ENCODE peak calls at places on chromosomes 11 and 22, in ten cellular contexts. W, Q, D, B, G, R, X, U, O and M are unnamed samples.

GRCh38 chr11:76615950-76616349 is 54.6 kb downstream of the LRRC32 start:
- DNase-seq in D (peak; percentile 44), O (no peak), R (no peak), Q (peak; percentile 50), W (peak; percentile 89), B (no peak), U (no peak), X (peak; percentile 58), G (no peak), M (no peak)

GRCh38 chr22:27405672-27406388 is 395.7 kb downstream of the MN1 start:
- DNase-seq in U (peak; percentile 56), R (peak; percentile 77), G (peak; percentile 48), W (peak; percentile 65), X (peak; percentile 66), B (peak; percentile 4), Q (no peak), D (peak; percentile 28), O (peak; percentile 33), M (peak; percentile 45)

GRCh38 chr11:18650859-18651557 is 16.9 kb upstream of the SPTY2D1 start:
- DNase-seq in O (no peak), Q (peak; percentile 8), W (peak; percentile 56), G (peak; percentile 80), U (peak; percentile 29), X (no peak), D (no peak), R (peak; percentile 66), B (peak; percentile 40), M (peak; percentile 85)

GRCh38 chr11:73257342-73258103 is 14.6 kb upstream of the P2RY6 start:
- DNase-seq in Q (no peak), W (peak; percentile 91), D (peak; percentile 79), U (no peak), B (peak; percentile 95), O (peak; percentile 45), R (no peak), G (peak; percentile 77), X (peak; percentile 47), M (no peak)

GRCh38 chr11:2777396-2777795 is 77.6 kb upstream of the KCNQ1OT1 start:
- DNase-seq in D (no peak), U (no peak), R (peak; percentile 8), G (no peak), B (no peak), Q (no peak), W (peak; percentile 48), X (peak; percentile 29), O (peak; percentile 29), M (no peak)

GRCh38 chr11:108368134-108368533 is 99.2 kb downstream of the C11orf65 start:
- DNase-seq in Q (no peak), W (no peak), U (no peak), R (no peak), X (no peak), B (no peak), G (no peak), D (no peak), O (no peak), M (no peak)

GRCh38 chr11:2844116-2844515 is 41.5 kb downstream of the CDKN1C start:
- DNase-seq in U (no peak), W (no peak), O (peak; percentile 91), G (no peak), Q (no peak), D (no peak), X (no peak), B (no peak), R (no peak), M (no peak)

GRCh38 chr11:74154621-74155281 is 16.1 kb downstream of the C2CD3 start:
- DNase-seq in U (no peak), R (no peak), G (peak; percentile 42), D (peak; percentile 37), X (no peak), O (peak; percentile 58), Q (no peak), B (peak; percentile 13), W (no peak), M (no peak)

GRCh38 chr22:49575703-49576081 is 252.0 kb downstream of the BRD1 start:
- DNase-seq in G (no peak), Q (no peak), O (no peak), R (no peak), D (no peak), X (no peak), U (no peak), W (no peak), B (no peak), M (no peak)

GRCh38 chr22:19876941-19877625 is 22.4 kb upstream of the GNB1L start:
- DNase-seq in W (peak; percentile 43), G (no peak), Q (no peak), R (peak; percentile 9), B (no peak), U (no peak), D (no peak), X (no peak), O (no peak), M (no peak)

GRCh38 chr11:64697663-64698375 is 25.2 kb downstream of the NRXN2 start:
- DNase-seq in D (no peak), W (no peak), G (no peak), O (no peak), Q (no peak), U (no peak), B (no peak), X (no peak), R (no peak), M (no peak)

GRCh38 chr11:13168281-13168680 is 109.3 kb upstream of the BMAL1 start:
- DNase-seq in D (peak; percentile 69), X (no peak), U (no peak), W (no peak), Q (no peak), O (peak; percentile 76), R (no peak), G (no peak), B (no peak), M (no peak)

GRCh38 chr11:108966206-108966605 is 301.3 kb downstream of the DDX10 start:
- DNase-seq in O (no peak), R (no peak), W (no peak), U (no peak), B (no peak), Q (no peak), X (no peak), D (no peak), G (no peak), M (no peak)

GRCh38 chr22:38966379-38966700 is 8.9 kb downstream of the APOBEC3A start:
- DNase-seq in U (no peak), R (no peak), Q (no peak), X (no peak), O (no peak), D (no peak), B (no peak), G (no peak), W (no peak), M (no peak)

GRCh38 chr22:19879248-19879575 is 24.5 kb upstream of the GNB1L start:
- DNase-seq in U (no peak), X (no peak), R (peak; percentile 10), D (no peak), W (peak; percentile 41), O (no peak), Q (no peak), B (no peak), G (no peak), M (no peak)

GRCh38 chr11:115501895-115502589 is 2.2 kb downstream of the CADM1 start:
- DNase-seq in X (no peak), O (peak; percentile 8), G (no peak), W (no peak), B (no peak), Q (peak; percentile 62), R (no peak), D (no peak), U (no peak), M (no peak)

GRCh38 chr22:37121887-37122591 is 12.5 kb upstream of the TMPRSS6 start:
- DNase-seq in W (peak; percentile 66), B (peak; percentile 20), X (no peak), R (no peak), G (peak; percentile 36), Q (no peak), D (peak; percentile 85), U (no peak), O (no peak), M (peak; percentile 50)

GRCh38 chr11:33703771-33704170 is 3.1 kb upstream of the C11orf91 start:
- DNase-seq in U (no peak), D (no peak), O (no peak), W (no peak), G (peak; percentile 44), B (no peak), X (no peak), Q (no peak), R (no peak), M (no peak)

GRCh38 chr11:8389034-8389996 is 125.6 kb upstream of the LMO1 start:
- DNase-seq in D (no peak), R (no peak), B (no peak), X (no peak), Q (peak; percentile 20), G (no peak), W (no peak), O (no peak), U (no peak), M (no peak)

GRCh38 chr11:58575377-58576020 is at the start of gene LPXN:
- DNase-seq in D (peak; percentile 51), O (no peak), R (no peak), B (peak; percentile 84), U (peak; percentile 67), Q (no peak), G (no peak), X (no peak), W (no peak), M (peak; percentile 93)

GRCh38 chr11:15499684-15500083 is 385.0 kb downstream of the INSC start:
- DNase-seq in Q (no peak), D (no peak), B (no peak), G (no peak), W (no peak), O (no peak), R (no peak), U (no peak), X (no peak), M (no peak)

GRCh38 chr11:1564535-1565172 is 7.4 kb downstream of the DUSP8 start:
- DNase-seq in Q (peak; percentile 27), O (no peak), B (peak; percentile 17), W (peak; percentile 83), X (no peak), G (peak; percentile 38), R (peak; percentile 80), D (no peak), U (no peak), M (peak; percentile 27)

GRCh38 chr11:112881461-112881860 is 79.8 kb upstream of the NCAM1 start:
- DNase-seq in G (peak; percentile 20), U (no peak), O (peak; percentile 87), X (no peak), D (no peak), Q (peak; percentile 99), R (peak; percentile 74), B (no peak), W (peak; percentile 81), M (no peak)

GRCh38 chr11:63536669-63537292 is at the start of gene PLAAT4:
- DNase-seq in X (peak; percentile 86), D (no peak), G (no peak), B (peak; percentile 29), R (no peak), Q (no peak), U (no peak), O (peak; percentile 39), W (peak; percentile 71), M (no peak)

GRCh38 chr22:46336119-46337078 is 885 bp downstream of the TRMU start:
- DNase-seq in W (peak; percentile 57), B (peak; percentile 28), G (no peak), D (no peak), R (peak; percentile 30), X (no peak), O (no peak), Q (peak; percentile 42), U (no peak), M (no peak)

GRCh38 chr11:64492561-64492960 is 98.5 kb upstream of the SLC22A12 start:
- DNase-seq in G (no peak), B (no peak), U (peak; percentile 21), D (no peak), X (no peak), W (no peak), Q (no peak), R (no peak), O (no peak), M (peak; percentile 82)

GRCh38 chr22:36806824-36807223 is 10.0 kb downstream of the PVALB start:
- DNase-seq in O (no peak), D (no peak), G (no peak), R (no peak), X (no peak), U (no peak), B (no peak), W (no peak), Q (no peak), M (no peak)

GRCh38 chr22:31917227-31917921 is 27.0 kb upstream of the YWHAH start:
- DNase-seq in R (no peak), G (no peak), U (no peak), W (peak; percentile 60), B (no peak), X (no peak), O (no peak), Q (no peak), D (no peak), M (no peak)